ENCODE peak calls at places on chromosome 7, in six cellular contexts. H, Y, U, S, K and N are unnamed samples.

GRCh38 chr7:87574630-87575029 is 26.1 kb downstream of the ABCB1 start:
- DNase-seq in Y (no peak), U (no peak), K (no peak), S (peak), H (no peak), N (no peak)

GRCh38 chr7:28748934-28749584 is 209.1 kb downstream of the TRIL start:
- DNase-seq in S (no peak), Y (peak), U (no peak), H (no peak), K (peak), N (no peak)

GRCh38 chr7:132187869-132188789 is 388.1 kb downstream of the PLXNA4 start:
- DNase-seq in Y (no peak), U (no peak), S (no peak), K (no peak), H (no peak), N (no peak)

GRCh38 chr7:155269766-155270585 is 27.7 kb upstream of the INSIG1 start:
- DNase-seq in U (no peak), Y (no peak), K (no peak), H (no peak), S (no peak), N (no peak)

GRCh38 chr7:100830396-100830795 is 3.1 kb upstream of the EPHB4 start:
- DNase-seq in S (no peak), Y (no peak), K (no peak), H (no peak), U (no peak), N (no peak)

GRCh38 chr7:1154172-1154739 is 5.7 kb downstream of the ZFAND2A start:
- DNase-seq in H (no peak), U (no peak), Y (no peak), S (no peak), K (no peak), N (no peak)

GRCh38 chr7:38975944-38976392 is 1.7 kb upstream of the POU6F2 start:
- DNase-seq in K (no peak), Y (no peak), H (no peak), S (no peak), U (no peak), N (no peak)

GRCh38 chr7:147711429-147711828 is 879.1 kb upstream of the C7orf33 start:
- DNase-seq in H (no peak), K (no peak), U (no peak), S (no peak), Y (no peak), N (no peak)

GRCh38 chr7:106793015-106793651 is 71.9 kb upstream of the PIK3CG start:
- DNase-seq in U (no peak), K (no peak), S (no peak), Y (peak), H (no peak), N (no peak)

GRCh38 chr7:20816389-20816959 is 29.8 kb upstream of the SP8 start:
- DNase-seq in Y (no peak), U (no peak), H (no peak), S (no peak), K (no peak), N (no peak)

GRCh38 chr7:77570330-77571011 is 33.4 kb downstream of the PTPN12 start:
- DNase-seq in H (no peak), S (peak), U (no peak), Y (no peak), K (no peak), N (no peak)